ENCODE peak calls at places on chromosomes 4 and X, in four cellular contexts. One of them, this sample, is unnamed.

GRCh38 chrX:133369065-133369464 is 46.2 kb downstream of the GPC4 start:
- DNase-seq in head of caudate nucleus: no peak
- DNase-seq in activated T-cell treated with anti-CD3 and anti-CD28 coated beads for 48 hours: no peak
- DNase-seq in M059J: no peak
- DNase-seq in this sample: no peak

GRCh38 chr4:26753642-26754041 is 107.0 kb upstream of the STIM2 start:
- DNase-seq in head of caudate nucleus: no peak
- DNase-seq in activated T-cell treated with anti-CD3 and anti-CD28 coated beads for 48 hours: no peak
- DNase-seq in M059J: no peak
- DNase-seq in this sample: no peak

GRCh38 chr4:142021761-142022160 is 385.4 kb downstream of the IL15 start:
- DNase-seq in head of caudate nucleus: no peak
- DNase-seq in activated T-cell treated with anti-CD3 and anti-CD28 coated beads for 48 hours: no peak
- DNase-seq in M059J: no peak
- DNase-seq in this sample: no peak

GRCh38 chr4:138090145-138090917 is 151.8 kb downstream of the SLC7A11 start:
- DNase-seq in head of caudate nucleus: peak
- DNase-seq in activated T-cell treated with anti-CD3 and anti-CD28 coated beads for 48 hours: no peak
- DNase-seq in M059J: peak
- DNase-seq in this sample: no peak

GRCh38 chr4:14028862-14029261 is 401.3 kb upstream of the BOD1L1 start:
- DNase-seq in head of caudate nucleus: peak
- DNase-seq in activated T-cell treated with anti-CD3 and anti-CD28 coated beads for 48 hours: no peak
- DNase-seq in M059J: no peak
- DNase-seq in this sample: no peak

GRCh38 chrX:85765651-85766050 is 281.7 kb downstream of the CHM start:
- DNase-seq in head of caudate nucleus: no peak
- DNase-seq in activated T-cell treated with anti-CD3 and anti-CD28 coated beads for 48 hours: no peak
- DNase-seq in M059J: no peak
- DNase-seq in this sample: no peak

GRCh38 chr4:88211473-88212252 is 53.2 kb upstream of the ABCG2 start:
- DNase-seq in head of caudate nucleus: no peak
- DNase-seq in activated T-cell treated with anti-CD3 and anti-CD28 coated beads for 48 hours: no peak
- DNase-seq in M059J: peak
- DNase-seq in this sample: peak

GRCh38 chr4:185833055-185833598 is 21.1 kb upstream of the SORBS2 start:
- DNase-seq in head of caudate nucleus: no peak
- DNase-seq in activated T-cell treated with anti-CD3 and anti-CD28 coated beads for 48 hours: no peak
- DNase-seq in M059J: peak
- DNase-seq in this sample: no peak

GRCh38 chrX:107451754-107452153 is 2.3 kb downstream of the FRMPD3 start:
- DNase-seq in head of caudate nucleus: no peak
- DNase-seq in activated T-cell treated with anti-CD3 and anti-CD28 coated beads for 48 hours: no peak
- DNase-seq in M059J: no peak
- DNase-seq in this sample: no peak

GRCh38 chr4:110837896-110838450 is 215.1 kb upstream of the PITX2 start:
- DNase-seq in head of caudate nucleus: no peak
- DNase-seq in activated T-cell treated with anti-CD3 and anti-CD28 coated beads for 48 hours: no peak
- DNase-seq in M059J: no peak
- DNase-seq in this sample: no peak